ENCODE peak calls at places on chromosomes 7 and 10, in six cellular contexts. V is IMR-90, K is mesenchymal stem cell, M is neuronal stem cell, Z is H9, R is H1. A is an unnamed sample.

GRCh38 chr7:39260279-39260844 is 282.7 kb downstream of the POU6F2 start:
- DNase-seq in R (no peak), V (no peak), K (no peak), M (no peak), Z (no peak), A (no peak)

GRCh38 chr10:70652761-70653657 is 19.3 kb upstream of the ADAMTS14 start:
- DNase-seq in V (peak; percentile 98), K (peak; percentile 89), R (no peak), M (no peak), Z (peak; percentile 12), A (no peak)

GRCh38 chr7:102289051-102289450 is 2.4 kb downstream of the SH2B2 start:
- DNase-seq in V (no peak), R (no peak), M (no peak), K (no peak), Z (no peak), A (no peak)

GRCh38 chr7:42074079-42074478 is 162.9 kb downstream of the GLI3 start:
- DNase-seq in K (no peak), Z (no peak), M (no peak), V (no peak), R (no peak), A (no peak)

GRCh38 chr7:7569615-7570014 is 2.9 kb downstream of the MIOS start:
- DNase-seq in V (no peak), M (no peak), Z (no peak), K (no peak), R (no peak), A (no peak)

GRCh38 chr7:55545496-55545895 is 26.8 kb downstream of the VOPP1 start:
- DNase-seq in M (no peak), V (peak; percentile 82), R (no peak), Z (no peak), K (peak; percentile 61), A (peak; percentile 56)

GRCh38 chr10:43574035-43574892 is at the start of gene ZNF239:
- DNase-seq in R (peak; percentile 87), K (peak; percentile 76), V (peak; percentile 84), Z (peak; percentile 88), M (peak; percentile 58), A (peak; percentile 37)

GRCh38 chr10:54125098-54125747 is 675.8 kb downstream of the PCDH15 start:
- DNase-seq in V (no peak), M (no peak), R (no peak), Z (no peak), K (no peak), A (no peak)

GRCh38 chr7:127378537-127378936 is 14.0 kb downstream of the ZNF800 start:
- DNase-seq in V (no peak), M (no peak), K (no peak), Z (no peak), R (no peak), A (no peak)

GRCh38 chr10:90859321-90859751 is 1.5 kb upstream of the HTR7 start:
- DNase-seq in R (no peak), M (no peak), V (peak; percentile 79), K (peak; percentile 86), Z (no peak), A (peak; percentile 26)

GRCh38 chr7:130486963-130487324 is 4.9 kb upstream of the MEST start:
- DNase-seq in Z (no peak), M (no peak), R (no peak), K (no peak), V (no peak), A (peak; percentile 43)

GRCh38 chr7:130490888-130491771 is 755 bp upstream of the MEST start:
- DNase-seq in R (peak; percentile 86), K (peak; percentile 77), M (peak; percentile 55), Z (peak; percentile 55), V (peak; percentile 26), A (peak; percentile 53)

GRCh38 chr7:130488376-130489139 is 3.3 kb upstream of the MEST start:
- DNase-seq in M (no peak), Z (no peak), R (no peak), K (peak; percentile 46), V (no peak), A (no peak)

GRCh38 chr7:130490287-130490686 is 1.6 kb upstream of the MEST start:
- DNase-seq in M (peak; percentile 79), V (no peak), R (peak; percentile 54), Z (peak; percentile 47), K (peak; percentile 30), A (no peak)

DNA sequence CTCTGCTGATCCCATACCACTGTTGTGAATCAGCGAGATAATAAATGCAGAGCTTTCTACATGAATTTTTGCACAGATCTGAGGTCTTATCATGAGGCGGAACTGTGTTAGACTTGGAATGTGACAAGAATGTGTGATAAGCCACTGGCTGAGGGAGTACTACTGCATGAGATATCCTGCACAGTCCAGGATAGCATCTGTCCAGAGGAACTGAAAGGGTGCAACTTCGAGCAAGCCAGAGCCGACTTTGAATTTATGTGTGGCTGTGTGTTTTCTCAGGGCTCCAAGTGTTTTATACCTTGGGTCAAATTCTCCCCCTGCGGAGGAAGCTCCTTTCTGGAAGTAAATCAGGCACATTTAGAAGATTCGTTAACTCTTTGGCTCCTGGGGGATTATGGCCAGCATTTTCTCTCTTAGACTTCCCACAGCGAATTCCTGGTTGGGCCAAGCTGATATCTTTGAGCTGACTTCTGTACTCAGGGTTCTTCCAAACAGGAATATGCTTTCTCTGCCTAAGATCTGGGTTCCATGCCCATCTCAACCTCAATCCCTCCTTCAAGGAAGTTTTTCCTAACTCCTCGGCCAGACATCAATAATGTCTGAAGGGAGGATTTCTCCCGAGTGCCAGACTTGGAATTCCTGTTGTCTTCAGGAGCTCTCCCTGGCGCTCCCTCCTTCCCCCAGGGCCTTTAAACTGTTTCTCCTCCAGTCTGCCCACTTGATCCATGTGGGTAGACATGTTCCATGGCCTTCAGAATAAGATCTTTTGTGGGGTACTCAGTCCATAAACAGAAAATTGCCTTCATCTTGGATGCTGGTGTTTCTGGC is 2.5 kb upstream of the MEST start:
- DNase-seq in V (peak; percentile 85), Z (no peak), R (no peak), M (no peak), K (peak; percentile 78), A (peak; percentile 94)
- H3K9ac ChIP-seq in V (no peak overlapping the region), Z (no peak overlapping the region), R (no peak overlapping the region), M (no peak overlapping the region), K (no peak overlapping the region), A (no peak overlapping the region)

DNA sequence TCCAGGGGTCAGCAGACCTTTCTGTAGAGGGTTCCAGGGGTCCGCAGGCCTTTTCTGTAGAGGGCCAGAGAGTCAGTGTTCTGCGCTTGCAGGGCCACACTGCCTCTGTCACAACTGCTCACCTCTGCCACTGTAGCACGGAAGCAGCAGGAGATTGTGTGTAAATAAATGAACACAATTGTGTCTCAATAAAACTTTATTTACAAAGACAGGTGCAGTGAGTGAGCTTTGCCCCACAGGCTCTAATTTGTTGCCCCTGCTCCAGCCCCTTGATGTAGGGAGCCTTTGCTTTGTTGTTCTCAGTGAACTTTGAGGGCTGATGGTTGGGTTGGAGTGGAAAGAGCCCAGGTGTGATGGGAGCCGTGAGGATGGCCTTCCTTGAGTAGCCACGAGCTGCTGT is 67.8 kb downstream of the MGMT start:
- DNase-seq in R (no peak), K (no peak), Z (no peak), M (no peak), V (no peak), A (no peak)
- H4K91ac ChIP-seq in R (no peak overlapping the region), K (no peak overlapping the region), Z (no peak overlapping the region), M (no peak overlapping the region), V (no peak overlapping the region), A (no peak overlapping the region)

DNA sequence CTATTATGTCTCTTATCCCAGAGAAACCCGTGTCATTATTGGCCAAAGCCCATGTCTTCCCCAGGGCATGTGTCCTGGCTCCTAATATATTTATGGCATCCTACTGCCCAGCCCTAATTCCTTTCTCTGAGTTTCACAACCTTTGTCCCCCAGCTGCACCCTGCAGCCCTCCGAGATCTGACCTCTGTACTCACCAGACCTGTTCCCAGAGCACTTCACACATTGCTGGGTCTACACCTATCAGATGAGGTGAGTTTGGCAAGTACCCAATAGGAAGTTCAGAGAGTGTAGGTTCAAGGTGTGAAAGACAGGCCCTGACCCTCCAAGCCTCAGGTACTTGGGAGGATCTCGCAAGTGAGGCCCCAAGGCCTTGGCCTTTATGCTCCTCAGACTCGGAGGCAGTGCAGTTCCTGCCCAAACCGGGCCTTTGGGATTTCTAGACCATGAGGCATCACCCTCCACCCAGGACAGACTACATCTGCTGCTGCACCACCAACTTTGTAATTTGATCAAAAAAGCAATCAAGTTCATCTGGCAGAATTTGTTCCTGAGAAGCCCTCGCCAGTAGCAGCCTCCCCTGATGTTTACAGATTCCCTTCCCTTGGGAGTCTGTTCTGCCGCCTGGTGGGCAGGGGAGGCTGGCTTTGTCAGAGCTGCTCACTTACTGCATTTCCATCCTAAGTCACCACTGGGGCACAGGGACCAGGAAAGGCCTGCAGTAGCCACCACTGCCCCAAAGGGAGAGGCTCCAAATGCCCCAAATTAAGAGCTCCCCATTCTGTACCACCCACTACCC is 2.2 kb downstream of the CAMK2G start:
- DNase-seq in V (peak; percentile 36), R (no peak), M (no peak), K (peak; percentile 57), Z (no peak), A (peak; percentile 98)
- H3K9ac ChIP-seq in V (no peak overlapping the region), R (no peak overlapping the region), M (no peak overlapping the region), K (no peak overlapping the region), Z (no peak overlapping the region), A (no peak overlapping the region)

DNA sequence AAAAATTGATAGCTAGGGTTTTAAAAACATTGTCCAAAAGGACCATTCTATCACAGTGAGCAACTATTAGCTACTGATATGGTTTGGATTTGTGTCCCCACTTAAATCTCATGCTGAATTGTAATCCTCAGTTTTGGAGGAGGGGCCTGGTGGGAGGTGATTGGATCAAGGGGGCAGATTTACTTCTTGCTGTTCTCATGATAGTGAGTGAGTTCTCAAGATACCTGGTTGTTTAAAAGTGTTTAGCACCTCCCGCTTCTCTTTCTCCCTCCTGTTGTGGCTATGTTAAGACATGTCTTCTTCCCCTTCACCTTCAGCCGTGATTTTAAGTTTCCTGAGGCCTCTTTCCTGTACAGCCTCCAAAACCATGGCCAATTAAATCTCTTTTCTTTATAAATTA is 500.4 kb upstream of the POT1 start:
- DNase-seq in M (no peak), R (no peak), V (no peak), Z (no peak), K (no peak), A (no peak)
- H4K91ac ChIP-seq in M (no peak overlapping the region), R (no peak overlapping the region), V (no peak overlapping the region), Z (no peak overlapping the region), K (no peak overlapping the region), A (no peak overlapping the region)

GRCh38 chr10:17682236-17682946 is 38.4 kb downstream of the STAM start:
- DNase-seq in K (no peak), V (no peak), Z (no peak), R (no peak), M (no peak), A (no peak)
- H3K9ac ChIP-seq in K (no peak overlapping the region), V (no peak overlapping the region), Z (no peak overlapping the region), R (no peak overlapping the region), M (no peak overlapping the region), A (no peak overlapping the region)

GRCh38 chr10:98244586-98244985 is 23.4 kb downstream of the LOXL4 start:
- DNase-seq in V (no peak), R (no peak), M (no peak), K (no peak), Z (no peak), A (no peak)
- H4K91ac ChIP-seq in V (no peak overlapping the region), R (no peak overlapping the region), M (no peak overlapping the region), K (no peak overlapping the region), Z (no peak overlapping the region), A (no peak overlapping the region)